ENCODE peak calls at places on chromosomes 6 and 20, in six cellular contexts. Y is NCI-H146; T is HCEC 1CT; S is mucosa of descending colon; H is NCI-H1105; K is stimulated activated CD4-positive, alpha-beta T cell treated with anti-CD3 and anti-CD28 coated beads, Interleukin-1b, Interleukin-23, amount 100 ng/mL, for 1 hour. M is an unnamed sample.

GRCh38 chr20:38355161-38356012 is 9.1 kb downstream of the LBP start:
- DNase-seq in Y (no peak), T (no peak), S (no peak), H (no peak), K (no peak), M (no peak)

GRCh38 chr6:126054258-126054702 is 67.9 kb downstream of the TRMT11 start:
- DNase-seq in Y (peak; percentile 14), T (no peak), S (peak; percentile 57), H (no peak), K (no peak), M (no peak)

GRCh38 chr6:15089569-15090144 is 156.2 kb upstream of the JARID2 start:
- DNase-seq in Y (peak; percentile 38), T (no peak), S (peak; percentile 2), H (peak; percentile 33), K (no peak), M (no peak)

GRCh38 chr6:163679012-163679660 is 264.6 kb downstream of the QKI start:
- DNase-seq in Y (no peak), T (no peak), S (no peak), H (no peak), K (no peak), M (no peak)

GRCh38 chr6:136037246-136037884 is 185.9 kb downstream of the PDE7B start:
- DNase-seq in Y (no peak), T (no peak), S (no peak), H (no peak), K (no peak), M (no peak)

GRCh38 chr6:90917371-90917770 is 330.5 kb upstream of the MAP3K7 start:
- DNase-seq in Y (no peak), T (no peak), S (no peak), H (no peak), K (no peak), M (no peak)

GRCh38 chr6:163414367-163415175 is at the start of gene QKI:
- DNase-seq in Y (peak; percentile 92), T (peak; percentile 75), S (peak; percentile 67), H (peak; percentile 72), K (peak; percentile 67), M (no peak)

GRCh38 chr20:22338140-22338708 is 246.1 kb downstream of the FOXA2 start:
- DNase-seq in Y (no peak), T (no peak), S (no peak), H (no peak), K (no peak), M (no peak)

GRCh38 chr20:1469925-1470571 is 3.4 kb upstream of the NSFL1C start:
- DNase-seq in Y (peak; percentile 75), T (peak; percentile 99), S (peak; percentile 90), H (peak; percentile 37), K (no peak), M (peak; percentile 97)

GRCh38 chr6:33958863-33959651 is 155.3 kb upstream of the MLN start:
- DNase-seq in Y (peak; percentile 15), T (no peak), S (no peak), H (no peak), K (no peak), M (no peak)

GRCh38 chr20:20761302-20761701 is 48.9 kb upstream of the RALGAPA2 start:
- DNase-seq in Y (no peak), T (no peak), S (no peak), H (no peak), K (no peak), M (no peak)

GRCh38 chr6:70398783-70399730 is 14.3 kb upstream of the FAM135A start:
- DNase-seq in Y (peak; percentile 46), T (peak; percentile 82), S (peak; percentile 75), H (no peak), K (no peak), M (no peak)

GRCh38 chr6:25903467-25904099 is 26.9 kb downstream of the SLC17A2 start:
- DNase-seq in Y (no peak), T (no peak), S (no peak), H (no peak), K (no peak), M (no peak)

GRCh38 chr20:4101271-4101670 is 85.9 kb upstream of the RNF24 start:
- DNase-seq in Y (no peak), T (no peak), S (no peak), H (no peak), K (no peak), M (no peak)

GRCh38 chr20:42219005-42219404 is 600.8 kb upstream of the CHD6 start:
- DNase-seq in Y (no peak), T (no peak), S (no peak), H (peak; percentile 91), K (no peak), M (no peak)

GRCh38 chr6:149935246-149935645 is 6.6 kb upstream of the ULBP2 start:
- DNase-seq in Y (no peak), T (no peak), S (no peak), H (no peak), K (no peak), M (no peak)

GRCh38 chr6:166313255-166314070 is 5.3 kb upstream of the PRR18 start:
- DNase-seq in Y (peak; percentile 54), T (peak; percentile 60), S (peak; percentile 40), H (peak; percentile 40), K (no peak), M (no peak)

GRCh38 chr6:89612121-89612520 is 26.4 kb downstream of the LYRM2 start:
- DNase-seq in Y (peak; percentile 9), T (no peak), S (no peak), H (no peak), K (no peak), M (no peak)

GRCh38 chr6:26431258-26432162 is 8.8 kb upstream of the BTN3A3 start:
- DNase-seq in Y (no peak), T (no peak), S (no peak), H (no peak), K (no peak), M (peak; percentile 72)

GRCh38 chr6:8391934-8392333 is 43.4 kb downstream of the SLC35B3 start:
- DNase-seq in Y (no peak), T (no peak), S (no peak), H (peak; percentile 33), K (no peak), M (no peak)

GRCh38 chr6:158706369-158706982 is 56.6 kb downstream of the SYTL3 start:
- DNase-seq in Y (peak; percentile 34), T (peak; percentile 73), S (peak; percentile 58), H (no peak), K (no peak), M (no peak)

GRCh38 chr20:17848649-17849048 is 119.9 kb downstream of the SNX5 start:
- DNase-seq in Y (peak; percentile 16), T (no peak), S (no peak), H (no peak), K (no peak), M (no peak)

GRCh38 chr20:47258745-47259695 is 97.5 kb downstream of the ZMYND8 start:
- DNase-seq in Y (no peak), T (peak; percentile 47), S (no peak), H (no peak), K (no peak), M (no peak)

GRCh38 chr20:63323298-63323820 is 30.4 kb downstream of the COL20A1 start:
- DNase-seq in Y (no peak), T (no peak), S (no peak), H (no peak), K (no peak), M (no peak)

GRCh38 chr6:61592238-61592637 is 693.8 kb downstream of the KHDRBS2 start:
- DNase-seq in Y (no peak), T (no peak), S (no peak), H (no peak), K (no peak), M (no peak)

GRCh38 chr20:37976862-37977261 is 56.4 kb downstream of the TTI1 start:
- DNase-seq in Y (no peak), T (no peak), S (no peak), H (no peak), K (no peak), M (no peak)

GRCh38 chr20:62370115-62370806 is 3.1 kb upstream of the LAMA5 start:
- DNase-seq in Y (no peak), T (peak; percentile 78), S (no peak), H (no peak), K (no peak), M (no peak)

GRCh38 chr6:159836294-159837140 is 36.4 kb downstream of the PNLDC1 start:
- DNase-seq in Y (no peak), T (no peak), S (no peak), H (no peak), K (no peak), M (peak; percentile 30)

GRCh38 chr6:48552905-48553304 is 441.9 kb upstream of the PTCHD4 start:
- DNase-seq in Y (no peak), T (no peak), S (peak; percentile 2), H (no peak), K (no peak), M (no peak)

GRCh38 chr6:13496508-13497180 is 9.2 kb upstream of the GFOD1 start:
- DNase-seq in Y (no peak), T (peak; percentile 40), S (no peak), H (no peak), K (no peak), M (no peak)

GRCh38 chr20:37777556-37777955 is 83.7 kb downstream of the CTNNBL1 start:
- DNase-seq in Y (no peak), T (no peak), S (no peak), H (no peak), K (no peak), M (no peak)

M was measured in skeletal muscle cell.